ENCODE peak calls at places on chromosomes 6 and 20, in nine cellular contexts. Y is NCI-H748 treated with DMSO at 0.1 percent for 48 hours; B is kidney; T is omental fat pad; E is GOT3; V is T-helper 1 cell; H is CD8-positive, alpha-beta memory T cell; K is SK-MEL-5; F is fibroblast of lung. A is an unnamed sample.

GRCh38 chr20:37131486-37131885 is 35.7 kb upstream of the RBL1 start:
- DNase-seq in Y (no peak), B (no peak), T (no peak), E (no peak), V (no peak), H (no peak), K (no peak), F (no peak), A (no peak)

GRCh38 chr20:17854307-17854903 is 114.2 kb downstream of the SNX5 start:
- DNase-seq in Y (no peak), B (no peak), T (no peak), E (no peak), V (no peak), H (no peak), K (peak; percentile 85), F (peak; percentile 47), A (no peak)

GRCh38 chr20:21968486-21968885 is 263.0 kb downstream of the PAX1 start:
- DNase-seq in Y (no peak), B (no peak), T (no peak), E (no peak), V (no peak), H (no peak), K (peak; percentile 48), F (no peak), A (no peak)

GRCh38 chr6:113629940-113630339 is 227.2 kb upstream of the MARCKS start:
- DNase-seq in Y (no peak), B (no peak), T (no peak), E (no peak), V (no peak), H (no peak), K (no peak), F (no peak), A (no peak)

GRCh38 chr6:96943535-96943934 is 19.0 kb downstream of the KLHL32 start:
- DNase-seq in Y (no peak), B (no peak), T (no peak), E (no peak), V (no peak), H (no peak), K (no peak), F (no peak), A (no peak)

GRCh38 chr20:61755971-61756421 is 309.7 kb downstream of the TAF4 start:
- DNase-seq in Y (no peak), B (peak; percentile 62), T (no peak), E (no peak), V (no peak), H (no peak), K (no peak), F (no peak), A (no peak)

GRCh38 chr6:42522021-42522420 is 41.8 kb upstream of the UBR2 start:
- DNase-seq in Y (no peak), B (no peak), T (no peak), E (no peak), V (no peak), H (no peak), K (no peak), F (no peak), A (no peak)

GRCh38 chr6:15911753-15912504 is 217.0 kb upstream of the MYLIP start:
- DNase-seq in Y (no peak), B (no peak), T (no peak), E (no peak), V (no peak), H (no peak), K (no peak), F (no peak), A (no peak)

GRCh38 chr20:62087227-62087626 is 21.5 kb upstream of the TAF4 start:
- DNase-seq in Y (no peak), B (no peak), T (no peak), E (no peak), V (no peak), H (no peak), K (no peak), F (peak; percentile 37), A (no peak)

GRCh38 chr6:15066433-15067337 is 179.2 kb upstream of the JARID2 start:
- DNase-seq in Y (no peak), B (no peak), T (peak; percentile 32), E (no peak), V (no peak), H (no peak), K (no peak), F (peak; percentile 79), A (peak; percentile 100)

GRCh38 chr20:38304845-38305447 is 990 bp downstream of the BPI start:
- DNase-seq in Y (no peak), B (no peak), T (no peak), E (peak; percentile 13), V (no peak), H (no peak), K (peak; percentile 61), F (peak; percentile 37), A (peak; percentile 78)

GRCh38 chr20:20318318-20319161 is 49.4 kb upstream of the INSM1 start:
- DNase-seq in Y (no peak), B (no peak), T (no peak), E (no peak), V (no peak), H (no peak), K (no peak), F (no peak), A (peak; percentile 98)

GRCh38 chr20:21096321-21097043 is 9.7 kb downstream of the LINC00237 start:
- DNase-seq in Y (no peak), B (no peak), T (no peak), E (no peak), V (no peak), H (no peak), K (peak; percentile 80), F (no peak), A (peak; percentile 71)

GRCh38 chr6:151690768-151691562 is 116.5 kb upstream of the ESR1 start:
- DNase-seq in Y (no peak), B (no peak), T (no peak), E (no peak), V (peak; percentile 8), H (no peak), K (peak; percentile 85), F (peak; percentile 15), A (peak; percentile 87)

GRCh38 chr20:38241201-38241600 is 19.3 kb downstream of the KIAA1755 start:
- DNase-seq in Y (no peak), B (no peak), T (no peak), E (no peak), V (no peak), H (no peak), K (no peak), F (no peak), A (no peak)

GRCh38 chr20:45432294-45432693 is 16.4 kb downstream of the PIGT start:
- DNase-seq in Y (no peak), B (no peak), T (no peak), E (no peak), V (no peak), H (no peak), K (no peak), F (no peak), A (peak; percentile 70)

GRCh38 chr6:34858681-34859080 is 29.2 kb downstream of the TAF11 start:
- DNase-seq in Y (no peak), B (no peak), T (no peak), E (no peak), V (no peak), H (no peak), K (peak; percentile 50), F (no peak), A (no peak)

GRCh38 chr20:56247954-56248782 is at the start of gene MC3R:
- DNase-seq in Y (peak; percentile 4), B (no peak), T (no peak), E (no peak), V (peak; percentile 27), H (no peak), K (peak; percentile 76), F (peak; percentile 28), A (peak; percentile 29)

GRCh38 chr6:28269492-28269891 is 2.5 kb downstream of the ZSCAN26 start:
- DNase-seq in Y (no peak), B (no peak), T (no peak), E (no peak), V (no peak), H (no peak), K (no peak), F (peak; percentile 85), A (peak; percentile 70)

GRCh38 chr6:84926756-84927155 is 162.4 kb upstream of the TBX18 start:
- DNase-seq in Y (no peak), B (no peak), T (no peak), E (no peak), V (no peak), H (no peak), K (no peak), F (no peak), A (no peak)

GRCh38 chr6:44338228-44339122 is 4.0 kb upstream of the SPATS1 start:
- DNase-seq in Y (peak; percentile 79), B (no peak), T (peak; percentile 42), E (no peak), V (peak; percentile 57), H (peak; percentile 40), K (peak; percentile 86), F (peak; percentile 63), A (peak; percentile 59)

GRCh38 chr20:38331245-38331644 is 15.0 kb upstream of the LBP start:
- DNase-seq in Y (no peak), B (no peak), T (no peak), E (no peak), V (no peak), H (no peak), K (no peak), F (no peak), A (no peak)

GRCh38 chr6:11929451-11929850 is 82.7 kb upstream of the HIVEP1 start:
- DNase-seq in Y (no peak), B (no peak), T (no peak), E (no peak), V (no peak), H (no peak), K (no peak), F (no peak), A (no peak)

GRCh38 chr6:134049176-134049575 is 3.2 kb downstream of the SLC2A12 start:
- DNase-seq in Y (no peak), B (no peak), T (no peak), E (no peak), V (no peak), H (no peak), K (no peak), F (no peak), A (no peak)

GRCh38 chr6:104940238-104940880 is 16.5 kb upstream of the LIN28B start:
- DNase-seq in Y (no peak), B (no peak), T (no peak), E (no peak), V (no peak), H (no peak), K (no peak), F (no peak), A (no peak)

GRCh38 chr6:34235605-34236422 is 859 bp upstream of the HMGA1 start:
- DNase-seq in Y (no peak), B (peak; percentile 89), T (no peak), E (no peak), V (peak; percentile 66), H (peak; percentile 60), K (no peak), F (peak; percentile 74), A (peak; percentile 19)

GRCh38 chr6:103800131-103800670 is 1059.5 kb downstream of the HACE1 start:
- DNase-seq in Y (peak; percentile 21), B (no peak), T (no peak), E (no peak), V (no peak), H (no peak), K (no peak), F (no peak), A (no peak)

GRCh38 chr6:11093065-11093590 is 506 bp upstream of the SMIM13 start:
- DNase-seq in Y (peak; percentile 65), B (no peak), T (no peak), E (no peak), V (no peak), H (no peak), K (no peak), F (no peak), A (peak; percentile 37)

GRCh38 chr20:22371843-22372242 is 212.5 kb downstream of the FOXA2 start:
- DNase-seq in Y (no peak), B (no peak), T (no peak), E (no peak), V (no peak), H (no peak), K (no peak), F (no peak), A (peak; percentile 96)

GRCh38 chr6:104754788-104755409 is 104.8 kb downstream of the HACE1 start:
- DNase-seq in Y (no peak), B (no peak), T (no peak), E (no peak), V (no peak), H (no peak), K (no peak), F (peak; percentile 19), A (no peak)

GRCh38 chr6:47168176-47168575 is 126.0 kb upstream of the ADGRF1 start:
- DNase-seq in Y (peak; percentile 18), B (no peak), T (peak; percentile 44), E (peak; percentile 76), V (no peak), H (no peak), K (peak; percentile 74), F (peak; percentile 96), A (peak; percentile 92)